ENCODE peak calls at places on chromosomes 5 and 9, in nine cellular contexts. One of them, this sample, is unnamed.

GRCh38 chr5:106964102-106964501 is 706.6 kb downstream of the EFNA5 start:
- DNase-seq in NCI-H1092: no peak
- DNase-seq in psoas muscle: no peak
- DNase-seq in stimulated activated CD8-positive, alpha-beta memory T cell treated with anti-CD3 and anti-CD28 coated beads, Interleukin-7, amount 100 ng/mL, for 24 hours: no peak
- DNase-seq in astrocyte of the spinal cord: peak; percentile 53
- DNase-seq in activated T-helper 1 cell treated with anti-CD3 and anti-CD28 coated beads, Interleukin-2, amount 50 U/mL, for 16 hours: no peak
- DNase-seq in NCI-H524 treated with DMSO at 0.1 percent for 48 hours: no peak
- DNase-seq in AG10803: no peak
- DNase-seq in GM12891: no peak
- DNase-seq in this sample: peak; percentile 18

GRCh38 chr5:128965011-128965637 is at the start of gene SLC27A6:
- DNase-seq in NCI-H1092: no peak
- DNase-seq in psoas muscle: no peak
- DNase-seq in stimulated activated CD8-positive, alpha-beta memory T cell treated with anti-CD3 and anti-CD28 coated beads, Interleukin-7, amount 100 ng/mL, for 24 hours: no peak
- DNase-seq in astrocyte of the spinal cord: no peak
- DNase-seq in activated T-helper 1 cell treated with anti-CD3 and anti-CD28 coated beads, Interleukin-2, amount 50 U/mL, for 16 hours: no peak
- DNase-seq in NCI-H524 treated with DMSO at 0.1 percent for 48 hours: no peak
- DNase-seq in AG10803: no peak
- DNase-seq in GM12891: peak; percentile 22
- DNase-seq in this sample: no peak

GRCh38 chr5:143085319-143085917 is 315.2 kb downstream of the ARHGAP26 start:
- DNase-seq in NCI-H1092: peak; percentile 59
- DNase-seq in psoas muscle: no peak
- DNase-seq in stimulated activated CD8-positive, alpha-beta memory T cell treated with anti-CD3 and anti-CD28 coated beads, Interleukin-7, amount 100 ng/mL, for 24 hours: no peak
- DNase-seq in astrocyte of the spinal cord: no peak
- DNase-seq in activated T-helper 1 cell treated with anti-CD3 and anti-CD28 coated beads, Interleukin-2, amount 50 U/mL, for 16 hours: no peak
- DNase-seq in NCI-H524 treated with DMSO at 0.1 percent for 48 hours: peak; percentile 90
- DNase-seq in AG10803: no peak
- DNase-seq in GM12891: no peak
- DNase-seq in this sample: peak; percentile 32

GRCh38 chr5:8829322-8830029 is 716.4 kb downstream of the SEMA5A start:
- DNase-seq in NCI-H1092: no peak
- DNase-seq in psoas muscle: no peak
- DNase-seq in stimulated activated CD8-positive, alpha-beta memory T cell treated with anti-CD3 and anti-CD28 coated beads, Interleukin-7, amount 100 ng/mL, for 24 hours: no peak
- DNase-seq in astrocyte of the spinal cord: peak; percentile 98
- DNase-seq in activated T-helper 1 cell treated with anti-CD3 and anti-CD28 coated beads, Interleukin-2, amount 50 U/mL, for 16 hours: no peak
- DNase-seq in NCI-H524 treated with DMSO at 0.1 percent for 48 hours: no peak
- DNase-seq in AG10803: peak; percentile 96
- DNase-seq in GM12891: no peak
- DNase-seq in this sample: peak; percentile 75

GRCh38 chr9:134602547-134603362 is 38.8 kb upstream of the COL5A1 start:
- DNase-seq in NCI-H1092: no peak
- DNase-seq in psoas muscle: peak; percentile 78
- DNase-seq in stimulated activated CD8-positive, alpha-beta memory T cell treated with anti-CD3 and anti-CD28 coated beads, Interleukin-7, amount 100 ng/mL, for 24 hours: no peak
- DNase-seq in astrocyte of the spinal cord: peak; percentile 100
- DNase-seq in activated T-helper 1 cell treated with anti-CD3 and anti-CD28 coated beads, Interleukin-2, amount 50 U/mL, for 16 hours: no peak
- DNase-seq in NCI-H524 treated with DMSO at 0.1 percent for 48 hours: no peak
- DNase-seq in AG10803: peak; percentile 98
- DNase-seq in GM12891: no peak
- DNase-seq in this sample: peak; percentile 89

GRCh38 chr9:124273428-124274153 is 15.8 kb downstream of the NEK6 start:
- DNase-seq in NCI-H1092: no peak
- DNase-seq in psoas muscle: no peak
- DNase-seq in stimulated activated CD8-positive, alpha-beta memory T cell treated with anti-CD3 and anti-CD28 coated beads, Interleukin-7, amount 100 ng/mL, for 24 hours: no peak
- DNase-seq in astrocyte of the spinal cord: no peak
- DNase-seq in activated T-helper 1 cell treated with anti-CD3 and anti-CD28 coated beads, Interleukin-2, amount 50 U/mL, for 16 hours: no peak
- DNase-seq in NCI-H524 treated with DMSO at 0.1 percent for 48 hours: no peak
- DNase-seq in AG10803: no peak
- DNase-seq in GM12891: no peak
- DNase-seq in this sample: no peak

GRCh38 chr5:82931110-82931509 is 146.1 kb downstream of the TMEM167A start:
- DNase-seq in NCI-H1092: no peak
- DNase-seq in psoas muscle: no peak
- DNase-seq in stimulated activated CD8-positive, alpha-beta memory T cell treated with anti-CD3 and anti-CD28 coated beads, Interleukin-7, amount 100 ng/mL, for 24 hours: no peak
- DNase-seq in astrocyte of the spinal cord: peak; percentile 48
- DNase-seq in activated T-helper 1 cell treated with anti-CD3 and anti-CD28 coated beads, Interleukin-2, amount 50 U/mL, for 16 hours: no peak
- DNase-seq in NCI-H524 treated with DMSO at 0.1 percent for 48 hours: no peak
- DNase-seq in AG10803: no peak
- DNase-seq in GM12891: no peak
- DNase-seq in this sample: peak; percentile 57

GRCh38 chr9:107175039-107175438 is 108.0 kb upstream of the RAD23B start:
- DNase-seq in NCI-H1092: no peak
- DNase-seq in psoas muscle: peak; percentile 59
- DNase-seq in stimulated activated CD8-positive, alpha-beta memory T cell treated with anti-CD3 and anti-CD28 coated beads, Interleukin-7, amount 100 ng/mL, for 24 hours: no peak
- DNase-seq in astrocyte of the spinal cord: no peak
- DNase-seq in activated T-helper 1 cell treated with anti-CD3 and anti-CD28 coated beads, Interleukin-2, amount 50 U/mL, for 16 hours: no peak
- DNase-seq in NCI-H524 treated with DMSO at 0.1 percent for 48 hours: no peak
- DNase-seq in AG10803: peak; percentile 30
- DNase-seq in GM12891: no peak
- DNase-seq in this sample: peak; percentile 59

GRCh38 chr9:75907863-75908262 is 17.4 kb downstream of the PCSK5 start:
- DNase-seq in NCI-H1092: no peak
- DNase-seq in psoas muscle: no peak
- DNase-seq in stimulated activated CD8-positive, alpha-beta memory T cell treated with anti-CD3 and anti-CD28 coated beads, Interleukin-7, amount 100 ng/mL, for 24 hours: no peak
- DNase-seq in astrocyte of the spinal cord: no peak
- DNase-seq in activated T-helper 1 cell treated with anti-CD3 and anti-CD28 coated beads, Interleukin-2, amount 50 U/mL, for 16 hours: no peak
- DNase-seq in NCI-H524 treated with DMSO at 0.1 percent for 48 hours: no peak
- DNase-seq in AG10803: no peak
- DNase-seq in GM12891: no peak
- DNase-seq in this sample: no peak

GRCh38 chr5:5523066-5523505 is 100.6 kb downstream of the ICE1 start:
- DNase-seq in NCI-H1092: no peak
- DNase-seq in psoas muscle: no peak
- DNase-seq in stimulated activated CD8-positive, alpha-beta memory T cell treated with anti-CD3 and anti-CD28 coated beads, Interleukin-7, amount 100 ng/mL, for 24 hours: no peak
- DNase-seq in astrocyte of the spinal cord: peak; percentile 1
- DNase-seq in activated T-helper 1 cell treated with anti-CD3 and anti-CD28 coated beads, Interleukin-2, amount 50 U/mL, for 16 hours: no peak
- DNase-seq in NCI-H524 treated with DMSO at 0.1 percent for 48 hours: no peak
- DNase-seq in AG10803: peak; percentile 16
- DNase-seq in GM12891: no peak
- DNase-seq in this sample: peak; percentile 37